ENCODE peak calls at places on chromosomes 12 and 14, in four cellular contexts. M is pancreas, Z is HepG2, Y is fibroblast of lung. X is an unnamed sample.

GRCh38 chr12:65903680-65904403 is 79.6 kb downstream of the HMGA2 start:
- DNase-seq in Y (no peak), M (no peak), Z (no peak), X (no peak)

GRCh38 chr14:87805315-87805723 is 187.7 kb downstream of the GALC start:
- DNase-seq in M (no peak), Z (peak; percentile 9), Y (peak; percentile 74), X (peak; percentile 2)

GRCh38 chr12:84636801-84637285 is 275.8 kb downstream of the SLC6A15 start:
- DNase-seq in Z (no peak), Y (peak; percentile 73), M (no peak), X (peak; percentile 59)

GRCh38 chr12:42161529-42161928 is 16.9 kb upstream of the GXYLT1 start:
- DNase-seq in M (no peak), Y (no peak), Z (no peak), X (no peak)

GRCh38 chr12:47272412-47273190 is 192.8 kb upstream of the AMIGO2 start:
- DNase-seq in M (no peak), Z (no peak), Y (no peak), X (no peak)

GRCh38 chr12:53344824-53345485 is 8.8 kb upstream of the SP7 start:
- DNase-seq in M (peak; percentile 87), Y (peak; percentile 71), Z (peak; percentile 54), X (peak; percentile 80)

GRCh38 chr14:23172572-23172971 is 10.9 kb downstream of the SLC7A8 start:
- DNase-seq in Y (no peak), M (no peak), Z (no peak), X (no peak)

GRCh38 chr12:128905003-128905544 is 51.8 kb downstream of the GLT1D1 start:
- DNase-seq in Z (peak; percentile 78), Y (no peak), M (no peak), X (no peak)

GRCh38 chr12:21819236-21819635 is 44.7 kb upstream of the KCNJ8 start:
- DNase-seq in Y (peak; percentile 45), M (no peak), Z (peak; percentile 50), X (no peak)

GRCh38 chr12:52018448-52019122 is 11.8 kb downstream of the TAMALIN start:
- DNase-seq in Y (no peak), M (no peak), Z (no peak), X (no peak)
- H3K4me1 ChIP-seq in Y (no peaks in the 10 kb centered on the region), M (no peaks in the 10 kb centered on the region), Z (peaks cover 42% of the 10 kb centered on the region), X (peaks cover 7% of the 10 kb centered on the region)

GRCh38 chr12:104505095-104505819 is 48.5 kb downstream of the CHST11 start:
- DNase-seq in Y (peak; percentile 40), Z (no peak), M (no peak), X (no peak)
- H3K4me1 ChIP-seq in Y (peaks cover 2% of the 10 kb centered on the region), Z (no peaks in the 10 kb centered on the region), M (peaks cover 18% of the 10 kb centered on the region), X (no peaks in the 10 kb centered on the region)

GRCh38 chr14:20998139-20998538 is 954 bp upstream of the SLC39A2 start:
- DNase-seq in M (no peak), Z (no peak), Y (no peak), X (no peak)

GRCh38 chr14:20998674-20999366 is at the start of gene SLC39A2:
- DNase-seq in M (no peak), Y (peak; percentile 76), Z (no peak), X (no peak)

GRCh38 chr14:21001218-21001617 is 2.1 kb downstream of the SLC39A2 start:
- DNase-seq in M (no peak), Z (no peak), Y (no peak), X (no peak)

DNA sequence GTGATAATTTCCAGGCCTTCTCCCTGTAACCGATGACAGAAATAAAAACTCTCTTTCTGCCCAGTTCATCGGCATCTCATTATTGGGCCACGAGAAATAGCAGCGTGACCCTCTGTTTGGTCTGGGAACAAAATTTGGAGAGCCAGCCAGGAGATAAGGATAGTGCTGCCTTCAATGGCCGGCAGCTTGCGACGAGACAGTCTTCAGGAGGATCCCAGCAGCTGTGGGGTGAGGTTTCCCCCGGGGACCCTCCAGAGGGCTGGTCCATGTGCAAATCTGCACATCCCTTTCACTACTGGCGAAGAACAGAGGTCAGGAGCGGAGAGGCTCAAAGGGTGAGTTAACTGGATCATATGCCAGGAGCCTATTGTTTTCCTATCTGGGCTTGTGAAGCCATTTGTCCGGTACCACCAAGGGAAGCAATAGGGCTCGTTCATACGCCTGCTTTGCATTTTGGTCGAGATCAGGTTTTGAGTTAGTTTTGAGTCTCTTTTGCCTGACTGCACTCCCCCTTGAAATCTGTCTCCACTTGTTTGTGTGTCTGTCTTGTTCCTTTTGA is 4.8 kb downstream of the SLC39A2 start:
- DNase-seq in M (no peak), Y (no peak), Z (no peak), X (no peak)
- H3K4me1 ChIP-seq in M (no peaks in the 10 kb centered on the region), Y (no peaks in the 10 kb centered on the region), Z (peaks cover 39% of the 10 kb centered on the region), X (no peaks in the 10 kb centered on the region)

DNA sequence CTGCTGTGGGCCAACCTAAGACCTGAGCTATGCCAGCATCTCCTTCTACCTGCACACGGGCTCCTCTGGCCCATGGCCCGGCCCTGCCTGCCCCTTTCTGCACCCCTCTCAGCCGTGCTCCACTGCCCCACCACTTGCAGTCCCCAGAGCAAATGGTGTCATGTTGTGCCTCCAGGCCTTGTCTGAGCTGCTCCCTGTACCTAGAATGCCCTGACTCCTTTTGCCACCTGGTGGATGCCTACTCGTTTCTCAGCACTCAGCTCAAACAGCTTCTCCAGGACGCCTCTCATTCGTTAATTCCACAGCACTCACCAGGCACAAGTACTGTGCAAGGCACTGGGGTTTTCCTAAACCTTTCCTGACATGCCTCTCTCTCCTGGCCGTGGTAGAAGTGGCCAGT is 63.2 kb upstream of the PNMA1 start:
- DNase-seq in Y (no peak), Z (no peak), M (no peak), X (no peak)
- H3K4me1 ChIP-seq in Y (peaks cover 8% of the 10 kb centered on the region), Z (peaks cover 55% of the 10 kb centered on the region), M (peaks cover 10% of the 10 kb centered on the region), X (peaks cover under 1% of the 10 kb centered on the region)

GRCh38 chr14:33736979-33737378 is 213.9 kb downstream of the EGLN3 start:
- DNase-seq in Z (no peak), Y (no peak), M (no peak), X (no peak)

GRCh38 chr14:33734387-33734786 is 216.5 kb downstream of the EGLN3 start:
- DNase-seq in M (no peak), Y (no peak), Z (no peak), X (no peak)

GRCh38 chr14:33737446-33737845 is 213.4 kb downstream of the EGLN3 start:
- DNase-seq in Z (no peak), M (no peak), Y (peak; percentile 95), X (no peak)

GRCh38 chr14:33738029-33738428 is 212.8 kb downstream of the EGLN3 start:
- DNase-seq in Y (no peak), M (no peak), Z (no peak), X (no peak)

DNA sequence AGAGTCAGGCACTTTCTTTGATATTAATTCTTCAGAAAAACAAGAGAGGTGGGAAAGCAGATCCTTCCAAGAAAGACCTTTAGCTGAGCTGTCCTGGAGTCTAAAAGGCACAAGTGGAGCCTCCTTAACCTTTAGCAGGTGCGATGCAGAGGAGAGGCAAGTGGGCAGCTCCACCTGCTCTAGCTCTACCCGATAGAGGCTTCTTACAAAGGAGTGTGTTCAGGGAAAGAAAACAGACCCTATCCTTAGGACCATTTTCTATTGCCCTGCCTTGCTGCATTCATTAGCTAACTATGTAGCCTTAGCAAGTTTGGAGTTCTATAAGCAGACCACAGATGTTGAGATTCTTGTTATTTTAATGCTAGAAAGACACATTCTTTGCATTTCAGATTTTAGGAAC is 214.6 kb downstream of the EGLN3 start:
- DNase-seq in Z (no peak), M (no peak), Y (no peak), X (no peak)
- H3K4me1 ChIP-seq in Z (no peaks in the 10 kb centered on the region), M (no peaks in the 10 kb centered on the region), Y (no peaks in the 10 kb centered on the region), X (no peaks in the 10 kb centered on the region)

DNA sequence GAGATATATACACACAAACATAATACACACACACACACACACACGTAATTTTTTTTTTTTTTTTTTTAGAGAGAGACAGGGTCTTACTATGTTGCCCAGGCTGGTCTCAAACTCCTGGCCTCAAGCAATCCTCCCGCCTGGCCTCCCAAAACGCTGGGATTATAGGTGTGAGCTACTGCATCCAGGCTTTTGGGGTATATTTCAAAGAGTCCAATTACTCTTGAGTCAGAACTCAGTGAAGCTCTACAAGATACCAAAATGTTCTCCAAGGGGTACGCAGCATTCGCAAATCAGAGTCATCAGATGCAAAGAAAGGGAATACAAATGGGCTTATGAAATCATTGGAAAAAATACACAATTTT is 54.0 kb downstream of the PHLDA1 start:
- DNase-seq in M (no peak), Z (no peak), Y (no peak), X (no peak)
- H3K4me1 ChIP-seq in M (no peaks in the 10 kb centered on the region), Z (peaks cover 85% of the 10 kb centered on the region), Y (peaks cover 34% of the 10 kb centered on the region), X (peaks cover 40% of the 10 kb centered on the region)